ENCODE peak calls at places on chromosomes 3 and 15, in nine cellular contexts. One of them, this sample, is unnamed.

GRCh38 chr3:14434105-14434504 is 31.7 kb downstream of the SLC6A6 start:
- DNase-seq in RPMI7951: peak
- DNase-seq in LHCN-M2: peak
- DNase-seq in RWPE2: no peak
- DNase-seq in HuH-7.5: no peak
- DNase-seq in NCI-H1048: no peak
- DNase-seq in stimulated activated CD8-positive, alpha-beta memory T cell treated with anti-CD3 and anti-CD28 coated beads, Interleukin-4, amount 100 ng/mL, for 4 hours: no peak
- DNase-seq in H9: no peak
- DNase-seq in NCI-H1105 treated with DMSO at 0.1 percent for 48 hours: no peak
- DNase-seq in this sample: no peak

GRCh38 chr3:124522226-124522625 is 208.0 kb upstream of the UMPS start:
- DNase-seq in NCI-H1048: no peak
- DNase-seq in stimulated activated CD8-positive, alpha-beta memory T cell treated with anti-CD3 and anti-CD28 coated beads, Interleukin-4, amount 100 ng/mL, for 4 hours: no peak
- DNase-seq in HuH-7.5: no peak
- DNase-seq in NCI-H1105 treated with DMSO at 0.1 percent for 48 hours: no peak
- DNase-seq in RWPE2: no peak
- DNase-seq in LHCN-M2: no peak
- DNase-seq in H9: no peak
- DNase-seq in RPMI7951: no peak
- DNase-seq in this sample: no peak

GRCh38 chr3:54557538-54558419 is 370.1 kb downstream of the LRTM1 start:
- DNase-seq in RWPE2: no peak
- DNase-seq in HuH-7.5: no peak
- DNase-seq in H9: no peak
- DNase-seq in NCI-H1105 treated with DMSO at 0.1 percent for 48 hours: no peak
- DNase-seq in stimulated activated CD8-positive, alpha-beta memory T cell treated with anti-CD3 and anti-CD28 coated beads, Interleukin-4, amount 100 ng/mL, for 4 hours: no peak
- DNase-seq in RPMI7951: peak
- DNase-seq in LHCN-M2: no peak
- DNase-seq in NCI-H1048: peak
- DNase-seq in this sample: peak

GRCh38 chr15:84685304-84685703 is 27.3 kb upstream of the NMB start:
- DNase-seq in RWPE2: peak
- DNase-seq in RPMI7951: peak
- DNase-seq in LHCN-M2: peak
- DNase-seq in HuH-7.5: no peak
- DNase-seq in stimulated activated CD8-positive, alpha-beta memory T cell treated with anti-CD3 and anti-CD28 coated beads, Interleukin-4, amount 100 ng/mL, for 4 hours: no peak
- DNase-seq in H9: no peak
- DNase-seq in NCI-H1105 treated with DMSO at 0.1 percent for 48 hours: no peak
- DNase-seq in NCI-H1048: no peak
- DNase-seq in this sample: no peak

GRCh38 chr3:190522621-190523222 is 8.8 kb downstream of the IL1RAP start:
- DNase-seq in NCI-H1048: no peak
- DNase-seq in H9: no peak
- DNase-seq in stimulated activated CD8-positive, alpha-beta memory T cell treated with anti-CD3 and anti-CD28 coated beads, Interleukin-4, amount 100 ng/mL, for 4 hours: no peak
- DNase-seq in HuH-7.5: no peak
- DNase-seq in LHCN-M2: no peak
- DNase-seq in RWPE2: no peak
- DNase-seq in NCI-H1105 treated with DMSO at 0.1 percent for 48 hours: no peak
- DNase-seq in RPMI7951: no peak
- DNase-seq in this sample: no peak

GRCh38 chr15:69474846-69475455 is 22.3 kb downstream of the RPLP1 start:
- DNase-seq in H9: no peak
- DNase-seq in LHCN-M2: no peak
- DNase-seq in NCI-H1105 treated with DMSO at 0.1 percent for 48 hours: no peak
- DNase-seq in NCI-H1048: no peak
- DNase-seq in stimulated activated CD8-positive, alpha-beta memory T cell treated with anti-CD3 and anti-CD28 coated beads, Interleukin-4, amount 100 ng/mL, for 4 hours: no peak
- DNase-seq in RWPE2: peak
- DNase-seq in RPMI7951: no peak
- DNase-seq in HuH-7.5: no peak
- DNase-seq in this sample: no peak

GRCh38 chr3:155517907-155518306 is 224.4 kb upstream of the STRIT1 start:
- DNase-seq in RPMI7951: peak
- DNase-seq in HuH-7.5: no peak
- DNase-seq in stimulated activated CD8-positive, alpha-beta memory T cell treated with anti-CD3 and anti-CD28 coated beads, Interleukin-4, amount 100 ng/mL, for 4 hours: no peak
- DNase-seq in RWPE2: no peak
- DNase-seq in NCI-H1105 treated with DMSO at 0.1 percent for 48 hours: no peak
- DNase-seq in NCI-H1048: no peak
- DNase-seq in H9: no peak
- DNase-seq in LHCN-M2: no peak
- DNase-seq in this sample: no peak

GRCh38 chr15:44038801-44039200 is 156.3 kb downstream of the FRMD5 start:
- DNase-seq in HuH-7.5: no peak
- DNase-seq in NCI-H1105 treated with DMSO at 0.1 percent for 48 hours: no peak
- DNase-seq in LHCN-M2: no peak
- DNase-seq in stimulated activated CD8-positive, alpha-beta memory T cell treated with anti-CD3 and anti-CD28 coated beads, Interleukin-4, amount 100 ng/mL, for 4 hours: no peak
- DNase-seq in H9: peak
- DNase-seq in RPMI7951: peak
- DNase-seq in RWPE2: no peak
- DNase-seq in NCI-H1048: no peak
- DNase-seq in this sample: no peak

GRCh38 chr3:108552267-108553159 is 36.7 kb downstream of the CIP2A start:
- DNase-seq in H9: no peak
- DNase-seq in NCI-H1105 treated with DMSO at 0.1 percent for 48 hours: peak
- DNase-seq in HuH-7.5: no peak
- DNase-seq in LHCN-M2: peak
- DNase-seq in RWPE2: no peak
- DNase-seq in NCI-H1048: no peak
- DNase-seq in RPMI7951: peak
- DNase-seq in stimulated activated CD8-positive, alpha-beta memory T cell treated with anti-CD3 and anti-CD28 coated beads, Interleukin-4, amount 100 ng/mL, for 4 hours: no peak
- DNase-seq in this sample: peak

GRCh38 chr15:66630801-66631351 is 65.1 kb upstream of the LCTL start:
- DNase-seq in NCI-H1048: no peak
- DNase-seq in NCI-H1105 treated with DMSO at 0.1 percent for 48 hours: no peak
- DNase-seq in RPMI7951: no peak
- DNase-seq in RWPE2: no peak
- DNase-seq in HuH-7.5: peak
- DNase-seq in stimulated activated CD8-positive, alpha-beta memory T cell treated with anti-CD3 and anti-CD28 coated beads, Interleukin-4, amount 100 ng/mL, for 4 hours: no peak
- DNase-seq in H9: no peak
- DNase-seq in LHCN-M2: no peak
- DNase-seq in this sample: no peak

GRCh38 chr3:20055020-20055775 is 15.0 kb downstream of the KAT2B start:
- DNase-seq in RPMI7951: no peak
- DNase-seq in RWPE2: no peak
- DNase-seq in stimulated activated CD8-positive, alpha-beta memory T cell treated with anti-CD3 and anti-CD28 coated beads, Interleukin-4, amount 100 ng/mL, for 4 hours: no peak
- DNase-seq in HuH-7.5: no peak
- DNase-seq in H9: no peak
- DNase-seq in NCI-H1048: no peak
- DNase-seq in NCI-H1105 treated with DMSO at 0.1 percent for 48 hours: no peak
- DNase-seq in LHCN-M2: peak
- DNase-seq in this sample: no peak

GRCh38 chr3:128875556-128876120 is 3.8 kb upstream of the ACAD9 start:
- DNase-seq in NCI-H1048: no peak
- DNase-seq in HuH-7.5: peak
- DNase-seq in RWPE2: no peak
- DNase-seq in H9: peak
- DNase-seq in stimulated activated CD8-positive, alpha-beta memory T cell treated with anti-CD3 and anti-CD28 coated beads, Interleukin-4, amount 100 ng/mL, for 4 hours: peak
- DNase-seq in LHCN-M2: peak
- DNase-seq in RPMI7951: peak
- DNase-seq in NCI-H1105 treated with DMSO at 0.1 percent for 48 hours: peak
- DNase-seq in this sample: no peak

GRCh38 chr15:41877631-41878354 is 16.1 kb downstream of the SPTBN5 start:
- DNase-seq in NCI-H1105 treated with DMSO at 0.1 percent for 48 hours: no peak
- DNase-seq in RWPE2: no peak
- DNase-seq in HuH-7.5: no peak
- DNase-seq in RPMI7951: no peak
- DNase-seq in stimulated activated CD8-positive, alpha-beta memory T cell treated with anti-CD3 and anti-CD28 coated beads, Interleukin-4, amount 100 ng/mL, for 4 hours: no peak
- DNase-seq in NCI-H1048: no peak
- DNase-seq in H9: no peak
- DNase-seq in LHCN-M2: no peak
- DNase-seq in this sample: no peak

This sample was measured in NCI-H1436.